ENCODE peak calls at places on chromosomes 12 and 14, in four cellular contexts. Z is progenitor cell of endocrine pancreas, G is brain microvascular endothelial cell, F is cardiac fibroblast. M is an unnamed sample.

GRCh38 chr14:30016025-30016424 is 88.4 kb upstream of the PRKD1 start:
- DNase-seq in G (no peak), Z (no peak), F (no peak), M (no peak)

GRCh38 chr12:3168775-3169221 is 91.6 kb downstream of the TSPAN9 start:
- DNase-seq in Z (no peak), F (peak), G (peak), M (peak)

GRCh38 chr14:102043251-102044025 is 43.4 kb downstream of the HSP90AA1 start:
- DNase-seq in F (no peak), G (no peak), Z (no peak), M (no peak)

GRCh38 chr12:64701283-64701682 is 57.9 kb downstream of the GNS start:
- DNase-seq in Z (no peak), G (no peak), F (no peak), M (no peak)

GRCh38 chr14:24965934-24966593 is 83.9 kb downstream of the STXBP6 start:
- DNase-seq in G (peak), F (peak), Z (no peak), M (no peak)

GRCh38 chr14:69827560-69827959 is 30.5 kb upstream of the SLC10A1 start:
- DNase-seq in F (no peak), G (no peak), Z (no peak), M (no peak)

GRCh38 chr12:72075401-72075800 is 136.8 kb downstream of the TPH2 start:
- DNase-seq in Z (no peak), F (no peak), G (no peak), M (no peak)

GRCh38 chr12:41992029-41992428 is 152.6 kb downstream of the GXYLT1 start:
- DNase-seq in G (no peak), Z (no peak), F (no peak), M (no peak)

GRCh38 chr12:59322473-59322872 is 273.4 kb upstream of the SLC16A7 start:
- DNase-seq in F (no peak), G (no peak), Z (no peak), M (no peak)

GRCh38 chr12:24380122-24380521 is 430.7 kb upstream of the SOX5 start:
- DNase-seq in F (peak), Z (no peak), G (no peak), M (no peak)

GRCh38 chr12:105431537-105431936 is 101.0 kb downstream of the C12orf75 start:
- DNase-seq in G (no peak), Z (no peak), F (no peak), M (no peak)

GRCh38 chr12:92145731-92146496 is at the start of gene BTG1:
- DNase-seq in G (peak), F (peak), Z (peak), M (peak)
- TF ChIP-seq CTCF in G (peak), F (no peak), Z (no peak), M (no peak)

GRCh38 chr14:55869397-55870049 is 248.7 kb upstream of the PELI2 start:
- DNase-seq in F (no peak), Z (no peak), G (no peak), M (no peak)

GRCh38 chr14:55867726-55868125 is 250.5 kb upstream of the PELI2 start:
- DNase-seq in Z (no peak), G (no peak), F (peak), M (no peak)

DNA sequence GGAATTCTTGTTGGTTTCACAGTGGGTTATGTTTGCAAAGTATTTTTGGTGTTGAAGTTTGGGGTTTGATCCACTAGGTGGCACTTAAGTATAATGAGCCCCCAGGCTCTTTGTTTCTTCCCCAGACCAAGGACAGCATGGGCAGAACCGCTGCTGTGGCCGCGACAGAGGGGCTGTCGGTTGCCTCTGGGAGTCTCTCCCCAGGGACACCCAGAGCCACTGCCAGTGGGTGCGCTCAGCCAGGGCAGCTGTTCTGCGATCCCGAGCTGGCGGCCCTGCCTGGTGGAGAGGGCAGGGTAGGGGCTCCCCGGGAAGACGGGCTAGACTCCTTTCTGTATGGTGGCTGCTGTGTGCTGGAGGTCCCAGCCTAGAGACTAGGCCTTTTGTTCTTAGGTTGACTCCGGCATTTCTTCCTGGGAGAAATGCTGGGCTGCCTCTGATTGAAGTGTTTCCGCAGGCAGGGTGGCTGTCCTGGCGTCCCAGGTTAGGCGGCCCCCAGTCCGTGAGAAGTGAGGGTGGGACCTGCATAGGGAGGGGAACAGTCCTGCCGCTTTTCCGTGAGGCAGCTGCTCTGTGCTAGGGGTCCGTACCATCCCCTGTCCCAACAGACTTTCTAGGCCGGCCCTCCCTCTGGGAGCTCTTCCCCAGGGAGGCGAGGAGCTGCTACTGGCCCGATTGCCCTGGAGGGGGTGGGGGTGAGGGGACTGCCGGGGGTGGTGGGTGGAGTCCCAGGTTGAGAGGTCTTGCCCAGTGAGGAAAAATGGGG is 253.1 kb upstream of the PELI2 start:
- DNase-seq in G (no peak), F (no peak), Z (no peak), M (no peak)
- TF ChIP-seq CTCF in G (no peak), F (peak), Z (no peak), M (no peak)

GRCh38 chr14:21902561-21903199 is 229.1 kb upstream of the OR4E1 start:
- DNase-seq in G (no peak), Z (no peak), F (no peak), M (no peak)
- TF ChIP-seq CTCF in G (peak), Z (peak), F (no peak), M (no peak)

DNA sequence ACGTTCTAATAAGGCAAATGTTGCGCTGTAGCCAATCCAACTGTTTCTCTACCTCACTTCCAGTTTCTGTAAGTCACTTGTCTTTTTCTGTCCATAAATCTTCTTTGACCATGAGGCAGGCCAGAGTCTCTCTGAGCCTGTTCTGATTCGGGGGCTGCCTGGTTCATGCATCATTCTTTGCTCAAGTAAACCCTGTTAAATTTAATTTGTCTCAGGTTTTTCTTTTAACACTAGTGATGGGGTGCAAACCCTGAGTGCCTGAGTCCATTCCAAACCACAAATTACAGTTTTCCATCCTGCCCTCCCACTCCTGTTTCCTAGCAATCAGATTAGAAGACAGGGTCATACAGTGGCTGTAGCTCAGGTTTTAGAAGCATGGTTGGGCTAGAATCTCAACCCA is 41.9 kb downstream of the VWF start:
- DNase-seq in G (no peak), F (no peak), Z (no peak), M (no peak)
- TF ChIP-seq CTCF in G (no peak), F (no peak), Z (no peak), M (no peak)

GRCh38 chr14:28776482-28777266 is 10.1 kb downstream of the FOXG1 start:
- DNase-seq in F (no peak), Z (no peak), G (no peak), M (no peak)

GRCh38 chr14:28772613-28773012 is 6.0 kb downstream of the FOXG1 start:
- DNase-seq in F (no peak), G (no peak), Z (no peak), M (no peak)

GRCh38 chr14:28774764-28775738 is 8.5 kb downstream of the FOXG1 start:
- DNase-seq in G (no peak), Z (no peak), F (no peak), M (no peak)

GRCh38 chr14:28773176-28773575 is 6.6 kb downstream of the FOXG1 start:
- DNase-seq in G (no peak), Z (no peak), F (no peak), M (no peak)

DNA sequence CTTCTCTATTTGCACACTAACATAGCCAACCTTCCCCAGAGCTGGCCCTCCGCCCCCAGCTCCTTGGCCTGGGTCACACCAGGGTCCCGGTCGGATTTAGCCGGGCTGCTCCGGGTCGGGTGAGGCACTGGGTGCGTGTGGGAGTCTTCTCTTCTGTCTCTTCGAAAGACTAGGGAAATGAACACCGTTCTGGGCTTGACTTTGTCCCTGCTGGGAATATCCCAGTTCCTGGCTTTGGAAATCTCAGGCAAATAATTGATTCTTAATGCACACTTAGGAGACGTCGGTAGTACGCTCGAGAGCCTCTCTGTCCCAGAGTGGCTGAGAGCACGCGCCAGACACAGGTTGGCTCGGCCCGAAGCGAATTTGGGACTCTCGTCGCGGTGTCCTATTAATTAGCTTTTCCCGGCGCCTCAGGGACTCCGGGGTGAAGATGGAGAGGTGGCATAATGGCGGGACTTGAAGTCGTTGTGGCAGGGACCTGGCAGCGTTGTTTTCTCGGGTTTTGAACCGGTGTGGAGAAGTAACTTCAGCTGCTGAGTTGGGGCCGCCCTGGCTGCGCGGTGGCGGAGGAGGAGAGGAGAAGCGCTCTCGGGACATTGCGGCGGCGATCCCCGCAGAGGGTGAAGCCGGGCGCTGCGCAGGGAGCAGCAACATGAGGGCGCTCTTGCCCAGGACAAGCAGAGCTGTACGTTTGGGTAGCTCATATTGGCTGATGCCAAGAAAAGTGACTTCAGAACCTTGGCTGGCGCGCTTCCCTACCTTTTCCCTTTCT is 7.5 kb downstream of the FOXG1 start:
- DNase-seq in F (peak), G (no peak), Z (peak), M (no peak)
- TF ChIP-seq CTCF in F (peak), G (peak), Z (peak), M (no peak)

DNA sequence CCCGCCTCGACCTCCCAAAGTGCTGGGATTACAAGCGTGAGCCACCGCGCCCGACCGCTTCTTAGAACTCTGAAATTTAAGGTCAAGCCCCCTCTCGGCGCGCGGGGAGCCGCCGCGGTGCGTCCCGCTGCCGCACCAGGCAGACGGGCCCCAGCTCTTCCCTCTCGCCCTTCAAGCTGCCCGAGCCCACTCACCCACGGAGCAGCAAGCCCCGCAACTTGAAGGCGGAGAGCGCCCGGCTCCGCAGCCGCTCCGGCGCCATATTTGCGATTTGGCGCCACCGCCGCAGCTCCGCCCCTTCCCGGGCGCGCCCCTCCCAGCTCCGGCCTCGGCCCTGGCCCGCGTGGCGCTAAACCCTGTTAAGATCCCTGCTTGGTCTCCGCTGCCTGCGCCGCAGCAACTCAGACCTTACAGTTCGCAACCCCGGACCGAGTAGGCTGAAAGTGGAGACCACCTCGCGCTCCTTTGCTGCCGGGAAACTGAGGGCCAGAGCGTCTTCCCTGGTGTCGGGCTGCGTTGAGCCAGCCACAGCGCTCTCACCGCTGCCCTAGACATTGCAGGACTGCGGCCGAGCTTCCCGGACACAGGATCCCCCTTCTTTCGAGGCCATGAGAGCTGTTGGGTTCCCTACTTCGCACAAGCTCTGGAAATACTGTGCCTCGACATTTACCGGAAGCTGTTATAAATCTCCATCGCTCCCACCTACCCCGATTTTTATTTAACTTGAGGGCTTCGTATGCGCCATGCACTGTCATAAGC is at the start of gene POLE2:
- DNase-seq in Z (peak), G (peak), F (peak), M (no peak)
- TF ChIP-seq CTCF in Z (no peak), G (peak), F (no peak), M (no peak)

DNA sequence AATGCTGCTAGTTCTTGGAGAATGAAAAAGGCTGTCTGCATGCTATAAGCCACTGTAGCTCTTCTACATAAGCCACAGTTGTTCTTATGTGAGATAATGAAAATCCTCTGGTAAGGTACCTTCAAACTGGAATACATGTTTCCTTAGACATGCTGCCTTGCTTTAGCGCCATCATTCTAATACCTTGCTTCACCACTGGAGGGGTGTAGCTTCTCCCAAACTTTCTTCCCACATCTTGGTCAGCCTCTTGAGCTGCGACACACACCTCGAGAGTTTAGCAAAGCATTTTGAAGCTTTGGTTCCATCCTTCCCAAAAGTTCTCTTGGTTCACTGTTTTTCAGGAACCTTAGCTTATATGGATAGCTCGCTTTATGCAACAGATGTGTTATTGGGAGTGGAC is 69.5 kb downstream of the NKX2-1 start:
- DNase-seq in G (no peak), F (no peak), Z (no peak), M (no peak)
- TF ChIP-seq CTCF in G (no peak), F (no peak), Z (no peak), M (no peak)

DNA sequence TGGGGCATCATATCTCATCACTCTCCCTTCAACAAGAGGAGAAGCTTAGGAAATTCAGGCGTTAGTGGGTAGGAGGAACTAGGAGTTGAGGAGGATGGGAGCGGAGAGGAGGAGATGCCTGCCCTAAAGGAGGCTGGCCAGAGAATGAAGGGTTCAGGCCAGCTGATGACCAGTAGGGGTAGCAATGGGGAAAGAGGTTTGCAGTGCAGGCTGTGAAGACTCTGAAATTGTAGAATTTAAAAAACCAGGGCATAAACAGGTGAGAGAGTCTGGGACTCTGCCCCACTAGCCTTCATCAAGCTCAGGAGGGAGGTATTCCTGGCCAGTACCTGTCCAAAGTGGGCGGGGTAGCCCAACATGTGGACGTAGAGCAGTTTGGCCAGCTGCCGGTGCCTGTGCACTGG is 807 bp downstream of the AP1G2 start:
- DNase-seq in F (peak), G (peak), Z (no peak), M (no peak)
- TF ChIP-seq CTCF in F (peak), G (peak), Z (peak), M (no peak)

M was measured in omental fat pad.